ENCODE peak calls at places on chromosomes 5 and 9, in nine cellular contexts. One of them, this sample, is unnamed. For H3K4me1, the result is how much of the 10 kb centered on the place peaks cover.

GRCh38 chr5:75091597-75091996 is 39.2 kb upstream of the GCNT4 start:
- DNase-seq in mammary epithelial cell: peak
- DNase-seq in H1: no peak
- DNase-seq in fibroblast of lung: no peak
- DNase-seq in aorta: no peak
- DNase-seq in ovary: no peak
- DNase-seq in HepG2: no peak
- DNase-seq in body of pancreas: no peak
- DNase-seq in RWPE2: peak
- DNase-seq in this sample: no peak

GRCh38 chr9:87395804-87396458 is 101.7 kb upstream of the DAPK1 start:
- DNase-seq in mammary epithelial cell: no peak
- DNase-seq in H1: no peak
- DNase-seq in fibroblast of lung: peak
- DNase-seq in aorta: no peak
- DNase-seq in ovary: no peak
- DNase-seq in HepG2: peak
- DNase-seq in body of pancreas: peak
- DNase-seq in RWPE2: no peak
- DNase-seq in this sample: no peak

GRCh38 chr5:139406960-139407359 is 3.1 kb upstream of the SPATA24 start:
- DNase-seq in mammary epithelial cell: no peak
- DNase-seq in H1: no peak
- DNase-seq in fibroblast of lung: no peak
- DNase-seq in aorta: no peak
- DNase-seq in ovary: no peak
- DNase-seq in HepG2: no peak
- DNase-seq in body of pancreas: no peak
- DNase-seq in RWPE2: peak
- DNase-seq in this sample: no peak

GRCh38 chr5:37553720-37554402 is 174.7 kb downstream of the WDR70 start:
- DNase-seq in mammary epithelial cell: no peak
- DNase-seq in H1: no peak
- DNase-seq in fibroblast of lung: peak
- DNase-seq in aorta: no peak
- DNase-seq in ovary: no peak
- DNase-seq in HepG2: no peak
- DNase-seq in body of pancreas: no peak
- DNase-seq in RWPE2: no peak
- DNase-seq in this sample: no peak

GRCh38 chr5:154498597-154499393 is 20.8 kb upstream of the HAND1 start:
- DNase-seq in mammary epithelial cell: no peak
- DNase-seq in H1: no peak
- DNase-seq in fibroblast of lung: no peak
- DNase-seq in aorta: no peak
- DNase-seq in ovary: no peak
- DNase-seq in HepG2: no peak
- DNase-seq in body of pancreas: no peak
- DNase-seq in RWPE2: no peak
- DNase-seq in this sample: no peak

GRCh38 chr5:123298335-123299010 is 124.7 kb downstream of the CEP120 start:
- DNase-seq in mammary epithelial cell: no peak
- DNase-seq in H1: no peak
- DNase-seq in fibroblast of lung: no peak
- DNase-seq in aorta: no peak
- DNase-seq in ovary: no peak
- DNase-seq in HepG2: no peak
- DNase-seq in body of pancreas: no peak
- DNase-seq in RWPE2: no peak
- DNase-seq in this sample: no peak

GRCh38 chr9:7273575-7273974 is 515.8 kb downstream of the KDM4C start:
- DNase-seq in mammary epithelial cell: no peak
- DNase-seq in H1: no peak
- DNase-seq in fibroblast of lung: peak
- DNase-seq in aorta: no peak
- DNase-seq in ovary: no peak
- DNase-seq in HepG2: no peak
- DNase-seq in body of pancreas: peak
- DNase-seq in RWPE2: no peak
- DNase-seq in this sample: no peak

GRCh38 chr5:116543501-116543900 is 31.1 kb downstream of the SEMA6A start:
- DNase-seq in mammary epithelial cell: peak
- DNase-seq in H1: no peak
- DNase-seq in fibroblast of lung: peak
- DNase-seq in aorta: no peak
- DNase-seq in ovary: no peak
- DNase-seq in HepG2: no peak
- DNase-seq in body of pancreas: no peak
- DNase-seq in RWPE2: no peak
- DNase-seq in this sample: no peak

GRCh38 chr9:138062196-138062595 is 184.6 kb downstream of the CACNA1B start:
- DNase-seq in mammary epithelial cell: no peak
- DNase-seq in H1: no peak
- DNase-seq in fibroblast of lung: no peak
- DNase-seq in aorta: no peak
- DNase-seq in ovary: no peak
- DNase-seq in HepG2: no peak
- DNase-seq in body of pancreas: no peak
- DNase-seq in RWPE2: no peak
- DNase-seq in this sample: no peak

GRCh38 chr9:124654431-124654830 is 116.7 kb downstream of the NR6A1 start:
- DNase-seq in mammary epithelial cell: no peak
- DNase-seq in H1: no peak
- DNase-seq in fibroblast of lung: peak
- DNase-seq in aorta: no peak
- DNase-seq in ovary: no peak
- DNase-seq in HepG2: no peak
- DNase-seq in body of pancreas: no peak
- DNase-seq in RWPE2: no peak
- DNase-seq in this sample: no peak

GRCh38 chr9:109198736-109199384 is 31.8 kb upstream of the FRRS1L start:
- DNase-seq in mammary epithelial cell: no peak
- DNase-seq in H1: no peak
- DNase-seq in fibroblast of lung: no peak
- DNase-seq in aorta: no peak
- DNase-seq in ovary: no peak
- DNase-seq in HepG2: no peak
- DNase-seq in body of pancreas: no peak
- DNase-seq in RWPE2: no peak
- DNase-seq in this sample: no peak

GRCh38 chr9:76787677-76788076 is 23.4 kb downstream of the PCA3 start:
- DNase-seq in mammary epithelial cell: no peak
- DNase-seq in H1: no peak
- DNase-seq in fibroblast of lung: no peak
- DNase-seq in aorta: no peak
- DNase-seq in ovary: no peak
- DNase-seq in HepG2: no peak
- DNase-seq in body of pancreas: no peak
- DNase-seq in RWPE2: no peak
- DNase-seq in this sample: no peak

GRCh38 chr5:103774736-103775135 is 212.1 kb upstream of the NUDT12 start:
- DNase-seq in mammary epithelial cell: peak
- DNase-seq in H1: no peak
- DNase-seq in fibroblast of lung: peak
- DNase-seq in aorta: no peak
- DNase-seq in ovary: no peak
- DNase-seq in HepG2: no peak
- DNase-seq in body of pancreas: no peak
- DNase-seq in RWPE2: no peak
- DNase-seq in this sample: no peak

GRCh38 chr9:112863781-112864180 is 26.9 kb downstream of the SLC46A2 start:
- DNase-seq in mammary epithelial cell: no peak
- DNase-seq in H1: no peak
- DNase-seq in fibroblast of lung: no peak
- DNase-seq in aorta: no peak
- DNase-seq in ovary: no peak
- DNase-seq in HepG2: no peak
- DNase-seq in body of pancreas: no peak
- DNase-seq in RWPE2: no peak
- DNase-seq in this sample: no peak

GRCh38 chr5:72167257-72167656 is 60.0 kb downstream of the MAP1B start:
- DNase-seq in mammary epithelial cell: no peak
- DNase-seq in H1: no peak
- DNase-seq in fibroblast of lung: no peak
- DNase-seq in aorta: no peak
- DNase-seq in ovary: no peak
- DNase-seq in HepG2: no peak
- DNase-seq in body of pancreas: no peak
- DNase-seq in RWPE2: no peak
- DNase-seq in this sample: no peak

GRCh38 chr5:9337908-9338307 is 208.0 kb downstream of the SEMA5A start:
- DNase-seq in mammary epithelial cell: peak
- DNase-seq in H1: no peak
- DNase-seq in fibroblast of lung: peak
- DNase-seq in aorta: no peak
- DNase-seq in ovary: no peak
- DNase-seq in HepG2: no peak
- DNase-seq in body of pancreas: no peak
- DNase-seq in RWPE2: no peak
- DNase-seq in this sample: no peak

GRCh38 chr5:149357370-149358293 is at the start of gene PCYOX1L:
- DNase-seq in mammary epithelial cell: peak
- DNase-seq in H1: peak
- DNase-seq in fibroblast of lung: peak
- DNase-seq in aorta: peak
- DNase-seq in ovary: peak
- DNase-seq in HepG2: peak
- DNase-seq in body of pancreas: peak
- DNase-seq in RWPE2: peak
- DNase-seq in this sample: peak

GRCh38 chr5:149360262-149360661 is 2.4 kb downstream of the PCYOX1L start:
- DNase-seq in mammary epithelial cell: no peak
- DNase-seq in H1: no peak
- DNase-seq in fibroblast of lung: no peak
- DNase-seq in aorta: no peak
- DNase-seq in ovary: no peak
- DNase-seq in HepG2: no peak
- DNase-seq in body of pancreas: no peak
- DNase-seq in RWPE2: no peak
- DNase-seq in this sample: no peak

GRCh38 chr5:149356391-149356790 is 1.5 kb upstream of the PCYOX1L start:
- DNase-seq in mammary epithelial cell: peak
- DNase-seq in H1: no peak
- DNase-seq in fibroblast of lung: no peak
- DNase-seq in aorta: no peak
- DNase-seq in ovary: no peak
- DNase-seq in HepG2: no peak
- DNase-seq in body of pancreas: no peak
- DNase-seq in RWPE2: no peak
- DNase-seq in this sample: no peak

GRCh38 chr5:149358294-149358651 is 427 bp downstream of the PCYOX1L start:
- DNase-seq in mammary epithelial cell: no peak
- DNase-seq in H1: no peak
- DNase-seq in fibroblast of lung: no peak
- DNase-seq in aorta: no peak
- DNase-seq in ovary: peak
- DNase-seq in HepG2: no peak
- DNase-seq in body of pancreas: peak
- DNase-seq in RWPE2: no peak
- DNase-seq in this sample: peak

DNA sequence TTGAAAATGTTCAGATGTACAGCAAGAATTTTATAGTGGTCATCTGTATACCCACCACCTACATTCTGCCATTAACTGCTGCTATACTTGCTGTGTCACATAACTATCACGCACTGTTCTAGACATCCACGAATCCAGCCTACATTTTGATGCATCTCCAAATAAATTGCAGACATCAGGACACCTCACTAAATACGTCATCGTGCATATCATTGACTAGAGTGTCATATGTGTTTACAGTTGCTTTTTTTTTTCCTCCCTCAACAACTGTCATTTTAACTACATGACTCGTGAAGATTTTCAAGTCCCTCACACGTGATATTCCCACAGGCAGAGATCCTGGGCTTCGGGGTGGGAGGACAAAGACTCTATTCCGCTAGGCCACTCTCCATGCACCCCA is 972 bp downstream of the PCYOX1L start:
- DNase-seq in mammary epithelial cell: no peak
- DNase-seq in H1: no peak
- DNase-seq in fibroblast of lung: no peak
- DNase-seq in aorta: no peak
- DNase-seq in ovary: no peak
- DNase-seq in HepG2: no peak
- DNase-seq in body of pancreas: no peak
- DNase-seq in RWPE2: no peak
- DNase-seq in this sample: no peak
- H3K4me3 ChIP-seq in mammary epithelial cell: peak
- H3K4me3 ChIP-seq in H1: no peak
- H3K4me3 ChIP-seq in fibroblast of lung: peak
- H3K4me3 ChIP-seq in aorta: no peak
- H3K4me3 ChIP-seq in ovary: no peak
- H3K4me3 ChIP-seq in HepG2: peak
- H3K4me3 ChIP-seq in body of pancreas: no peak
- H3K4me3 ChIP-seq in RWPE2: peak
- H3K4me3 ChIP-seq in this sample: peak

GRCh38 chr5:131789765-131790164 is 7.1 kb downstream of the FNIP1 start:
- DNase-seq in mammary epithelial cell: no peak
- DNase-seq in H1: no peak
- DNase-seq in fibroblast of lung: no peak
- DNase-seq in aorta: no peak
- DNase-seq in ovary: no peak
- DNase-seq in HepG2: no peak
- DNase-seq in body of pancreas: no peak
- DNase-seq in RWPE2: no peak
- DNase-seq in this sample: no peak
- H3K4me1 ChIP-seq in mammary epithelial cell: under half
- H3K4me1 ChIP-seq in H1: under half
- H3K4me1 ChIP-seq in fibroblast of lung: under half
- H3K4me1 ChIP-seq in aorta: under half
- H3K4me1 ChIP-seq in ovary: under half
- H3K4me1 ChIP-seq in HepG2: under half
- H3K4me1 ChIP-seq in body of pancreas: half or more
- H3K4me1 ChIP-seq in RWPE2: under half
- H3K4me1 ChIP-seq in this sample: under half

GRCh38 chr5:95957804-95958203 is 3.8 kb downstream of the ELL2 start:
- DNase-seq in mammary epithelial cell: no peak
- DNase-seq in H1: no peak
- DNase-seq in fibroblast of lung: no peak
- DNase-seq in aorta: no peak
- DNase-seq in ovary: no peak
- DNase-seq in HepG2: no peak
- DNase-seq in body of pancreas: no peak
- DNase-seq in RWPE2: no peak
- DNase-seq in this sample: no peak
- H3K4me3 ChIP-seq in mammary epithelial cell: peak
- H3K4me3 ChIP-seq in H1: no peak
- H3K4me3 ChIP-seq in fibroblast of lung: peak
- H3K4me3 ChIP-seq in aorta: no peak
- H3K4me3 ChIP-seq in ovary: no peak
- H3K4me3 ChIP-seq in HepG2: peak
- H3K4me3 ChIP-seq in body of pancreas: no peak
- H3K4me3 ChIP-seq in RWPE2: peak
- H3K4me3 ChIP-seq in this sample: no peak

DNA sequence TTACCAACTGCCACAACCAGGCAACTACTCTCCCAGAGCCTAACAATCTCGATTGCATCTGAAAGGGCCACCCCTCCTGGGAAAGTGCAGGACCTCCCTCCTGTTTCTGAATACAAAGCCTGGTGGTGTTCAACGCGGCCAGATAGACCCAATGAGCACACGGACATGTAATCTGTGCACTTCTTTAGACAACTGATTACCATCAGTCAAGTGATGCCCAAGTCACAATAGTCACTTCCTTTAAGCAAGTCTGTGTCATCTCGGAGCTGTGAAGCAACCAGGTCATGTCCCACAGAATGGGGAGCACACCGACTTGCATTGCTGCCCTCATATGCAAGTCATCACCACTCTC is 739 bp downstream of the C9orf72 start:
- DNase-seq in mammary epithelial cell: peak
- DNase-seq in H1: no peak
- DNase-seq in fibroblast of lung: peak
- DNase-seq in aorta: no peak
- DNase-seq in ovary: no peak
- DNase-seq in HepG2: peak
- DNase-seq in body of pancreas: peak
- DNase-seq in RWPE2: no peak
- DNase-seq in this sample: no peak
- H3K4me1 ChIP-seq in mammary epithelial cell: under half
- H3K4me1 ChIP-seq in H1: under half
- H3K4me1 ChIP-seq in fibroblast of lung: under half
- H3K4me1 ChIP-seq in aorta: under half
- H3K4me1 ChIP-seq in ovary: under half
- H3K4me1 ChIP-seq in HepG2: half or more
- H3K4me1 ChIP-seq in body of pancreas: under half
- H3K4me1 ChIP-seq in RWPE2: under half
- H3K4me1 ChIP-seq in this sample: under half

This sample was measured in PC-9.